ENCODE peak calls at places on chromosomes 4 and X, in four cellular contexts. S is upper lobe of left lung, R is endothelial cell of umbilical vein, B is suprapubic skin. Z is an unnamed sample. For H3K9me3, the result is how much of the 10 kb centered on the place peaks cover.

GRCh38 chrX:37332987-37333658 is 16.0 kb upstream of the PRRG1 start:
- DNase-seq in S (no peak), R (no peak), B (no peak), Z (no peak)

GRCh38 chr4:161320377-161320776 is 843.4 kb downstream of the FSTL5 start:
- DNase-seq in S (no peak), R (peak), B (no peak), Z (no peak)

GRCh38 chr4:186765138-186765537 is 41.5 kb upstream of the FAT1 start:
- DNase-seq in S (no peak), R (no peak), B (no peak), Z (no peak)

GRCh38 chr4:101155859-101156430 is 191.4 kb downstream of the PPP3CA start:
- DNase-seq in S (no peak), R (no peak), B (no peak), Z (no peak)

GRCh38 chr4:53346920-53347852 is 18.7 kb downstream of the SCFD2 start:
- DNase-seq in S (no peak), R (peak), B (no peak), Z (no peak)

GRCh38 chr4:105637409-105638258 is 70.9 kb downstream of the INTS12 start:
- DNase-seq in S (peak), R (peak), B (peak), Z (peak)

GRCh38 chr4:26727849-26728248 is 132.8 kb upstream of the STIM2 start:
- DNase-seq in S (no peak), R (no peak), B (no peak), Z (no peak)

GRCh38 chr4:184408021-184408710 is 66.2 kb downstream of the IRF2 start:
- DNase-seq in S (no peak), R (peak), B (no peak), Z (no peak)

GRCh38 chr4:145795535-145795934 is 115.6 kb downstream of the C4orf51 start:
- DNase-seq in S (no peak), R (no peak), B (no peak), Z (no peak)

GRCh38 chr4:185809517-185810071 is 2.4 kb downstream of the SORBS2 start:
- DNase-seq in S (no peak), R (no peak), B (no peak), Z (no peak)

GRCh38 chr4:112951362-112951962 is 98.0 kb upstream of the ANK2 start:
- DNase-seq in S (no peak), R (peak), B (no peak), Z (no peak)

GRCh38 chrX:27966492-27966891 is 14.8 kb downstream of the DCAF8L1 start:
- DNase-seq in S (no peak), R (peak), B (no peak), Z (no peak)

GRCh38 chr4:176422511-176422910 is 102.7 kb downstream of the SPCS3 start:
- DNase-seq in S (no peak), R (no peak), B (no peak), Z (no peak)

GRCh38 chrX:132489256-132490085 is 633 bp upstream of the MBNL3 start:
- DNase-seq in S (peak), R (peak), B (no peak), Z (peak)

GRCh38 chrX:141839856-141840255 is 1.7 kb downstream of the MAGEC3 start:
- DNase-seq in S (no peak), R (no peak), B (no peak), Z (no peak)

GRCh38 chrX:70664726-70665125 is 220.1 kb downstream of the DLG3 start:
- DNase-seq in S (no peak), R (peak), B (no peak), Z (no peak)

GRCh38 chr4:52100062-52100461 is 49.0 kb downstream of the SPATA18 start:
- DNase-seq in S (no peak), R (peak), B (no peak), Z (no peak)

GRCh38 chrX:46209768-46210167 is 335.5 kb downstream of the ZNF674 start:
- DNase-seq in S (no peak), R (no peak), B (no peak), Z (no peak)

GRCh38 chr4:7872264-7872771 is 67.3 kb downstream of the AFAP1 start:
- DNase-seq in S (no peak), R (no peak), B (no peak), Z (peak)

GRCh38 chr4:24559889-24560288 is 24.5 kb downstream of the DHX15 start:
- DNase-seq in S (no peak), R (no peak), B (no peak), Z (no peak)

GRCh38 chrX:49793686-49794085 is 35.4 kb upstream of the PAGE4 start:
- DNase-seq in S (no peak), R (no peak), B (no peak), Z (no peak)
- H3K9me3 ChIP-seq in S (under half), R (under half), B (under half), Z (under half)

GRCh38 chr4:82713856-82714255 is 84.7 kb downstream of the SCD5 start:
- DNase-seq in S (no peak), R (no peak), B (no peak), Z (no peak)
- TF ChIP-seq POLR2AphosphoS5 in S (no peak), R (no peak), B (no peak), Z (no peak)

DNA sequence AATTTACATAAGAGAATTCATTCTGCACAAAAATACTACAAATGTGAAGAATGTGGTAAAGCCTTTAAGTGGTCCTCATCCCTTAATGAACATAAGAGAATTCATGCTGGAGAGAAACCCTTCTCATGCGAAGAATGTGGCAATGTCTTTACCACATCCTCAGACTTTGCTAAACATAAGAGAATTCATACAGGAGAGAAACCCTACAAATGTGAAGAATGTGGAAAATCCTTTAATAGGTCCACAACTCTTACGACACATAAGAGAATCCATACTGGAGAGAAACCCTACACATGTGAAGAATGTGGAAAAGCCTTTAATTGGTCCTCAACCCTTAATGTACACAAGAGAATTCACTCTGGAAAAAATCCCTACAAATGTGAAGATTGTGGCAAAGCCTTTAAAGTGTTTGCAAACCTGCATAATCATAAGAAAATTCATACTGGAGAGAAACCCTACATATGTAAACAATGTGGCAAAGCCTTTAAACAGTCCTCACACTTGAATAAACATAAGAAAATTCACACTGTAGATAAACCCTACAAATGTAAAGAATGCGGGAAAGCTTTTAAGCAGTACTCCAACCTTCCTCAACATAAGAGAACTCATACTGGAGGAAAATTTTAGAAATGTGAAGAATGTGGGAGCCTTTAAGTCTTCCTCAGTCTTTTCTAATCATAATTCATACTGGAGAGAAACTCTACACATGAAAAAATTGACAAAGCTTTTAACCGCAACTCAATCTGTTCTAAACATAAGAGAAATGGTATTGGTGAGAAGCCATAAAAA is 37.4 kb downstream of the ZNF718 start:
- DNase-seq in S (no peak), R (no peak), B (no peak), Z (no peak)
- H3K9me3 ChIP-seq in S (half or more), R (under half), B (half or more), Z (half or more)

DNA sequence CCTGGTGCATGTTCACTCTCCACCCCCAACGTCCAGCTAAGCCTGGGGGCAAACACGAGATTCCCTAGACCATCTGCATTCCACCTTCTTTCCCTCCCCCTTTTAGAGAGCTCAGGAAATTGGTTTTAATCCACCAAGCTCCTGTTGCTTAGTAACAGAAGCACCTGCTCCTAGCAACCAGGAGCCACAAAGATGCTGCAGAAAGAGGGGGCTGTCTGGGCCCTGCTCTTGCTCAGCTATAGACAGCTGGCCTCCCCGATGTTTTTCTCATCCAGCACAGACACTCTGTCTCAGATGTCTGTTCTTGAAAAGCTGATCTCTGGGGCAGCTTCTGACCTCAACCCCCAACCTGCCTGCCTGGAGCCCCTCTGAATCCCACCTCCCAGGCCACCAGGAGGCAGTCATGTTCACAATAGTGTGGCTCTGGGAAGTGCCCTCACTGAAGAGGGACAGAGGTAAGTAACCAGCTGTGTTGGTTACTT is 71.5 kb downstream of the SLC16A2 start:
- DNase-seq in S (no peak), R (no peak), B (no peak), Z (no peak)
- TF ChIP-seq POLR2AphosphoS5 in S (no peak), R (no peak), B (no peak), Z (no peak)

DNA sequence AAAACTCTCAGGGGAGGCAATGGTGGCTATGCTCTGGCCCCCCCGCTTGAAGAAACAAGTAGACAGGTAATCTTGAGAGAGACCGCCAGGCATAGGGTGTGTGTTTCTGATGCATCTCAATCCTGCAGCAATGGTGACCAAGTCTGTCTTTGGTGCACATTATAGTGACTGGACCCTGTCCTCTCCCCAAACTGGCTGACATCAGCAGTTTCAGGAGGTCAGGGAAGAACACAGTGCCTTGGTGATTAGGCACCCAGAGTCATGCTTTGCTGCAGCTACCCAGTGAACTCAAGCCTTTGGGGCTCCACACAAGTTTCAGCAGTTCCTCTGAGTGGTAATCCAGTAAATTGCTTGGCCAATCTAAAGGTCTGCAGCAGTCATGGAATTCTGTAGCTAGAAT is 318.3 kb downstream of the SPIN4 start:
- DNase-seq in S (no peak), R (no peak), B (no peak), Z (no peak)
- H3K9me3 ChIP-seq in S (under half), R (under half), B (under half), Z (under half)

GRCh38 chr4:123397276-123398150 is 918 bp downstream of the SPRY1 start:
- DNase-seq in S (peak), R (peak), B (no peak), Z (peak)
- TF ChIP-seq POLR2AphosphoS5 in S (peak), R (peak), B (no peak), Z (no peak)

GRCh38 chrX:40007746-40008705 is 89.7 kb downstream of the BCOR start:
- DNase-seq in S (no peak), R (no peak), B (no peak), Z (no peak)

GRCh38 chrX:40009890-40010289 is 87.9 kb downstream of the BCOR start:
- DNase-seq in S (no peak), R (no peak), B (no peak), Z (no peak)

GRCh38 chrX:40008841-40009461 is 88.8 kb downstream of the BCOR start:
- DNase-seq in S (peak), R (no peak), B (peak), Z (peak)

GRCh38 chrX:40010550-40011364 is 87.0 kb downstream of the BCOR start:
- DNase-seq in S (no peak), R (no peak), B (no peak), Z (no peak)

GRCh38 chrX:40009462-40009851 is 88.3 kb downstream of the BCOR start:
- DNase-seq in S (no peak), R (no peak), B (no peak), Z (no peak)
- H3K9me3 ChIP-seq in S (under half), R (under half), B (under half), Z (under half)

GRCh38 chr4:79049840-79050520 is 110.7 kb upstream of the PAQR3 start:
- DNase-seq in S (no peak), R (no peak), B (no peak), Z (peak)
- TF ChIP-seq POLR2AphosphoS5 in S (no peak), R (no peak), B (no peak), Z (peak)

GRCh38 chrX:49075347-49075746 is 1.5 kb upstream of the PRAF2 start:
- DNase-seq in S (no peak), R (no peak), B (no peak), Z (no peak)
- H3K9me3 ChIP-seq in S (under half), R (under half), B (under half), Z (under half)

DNA sequence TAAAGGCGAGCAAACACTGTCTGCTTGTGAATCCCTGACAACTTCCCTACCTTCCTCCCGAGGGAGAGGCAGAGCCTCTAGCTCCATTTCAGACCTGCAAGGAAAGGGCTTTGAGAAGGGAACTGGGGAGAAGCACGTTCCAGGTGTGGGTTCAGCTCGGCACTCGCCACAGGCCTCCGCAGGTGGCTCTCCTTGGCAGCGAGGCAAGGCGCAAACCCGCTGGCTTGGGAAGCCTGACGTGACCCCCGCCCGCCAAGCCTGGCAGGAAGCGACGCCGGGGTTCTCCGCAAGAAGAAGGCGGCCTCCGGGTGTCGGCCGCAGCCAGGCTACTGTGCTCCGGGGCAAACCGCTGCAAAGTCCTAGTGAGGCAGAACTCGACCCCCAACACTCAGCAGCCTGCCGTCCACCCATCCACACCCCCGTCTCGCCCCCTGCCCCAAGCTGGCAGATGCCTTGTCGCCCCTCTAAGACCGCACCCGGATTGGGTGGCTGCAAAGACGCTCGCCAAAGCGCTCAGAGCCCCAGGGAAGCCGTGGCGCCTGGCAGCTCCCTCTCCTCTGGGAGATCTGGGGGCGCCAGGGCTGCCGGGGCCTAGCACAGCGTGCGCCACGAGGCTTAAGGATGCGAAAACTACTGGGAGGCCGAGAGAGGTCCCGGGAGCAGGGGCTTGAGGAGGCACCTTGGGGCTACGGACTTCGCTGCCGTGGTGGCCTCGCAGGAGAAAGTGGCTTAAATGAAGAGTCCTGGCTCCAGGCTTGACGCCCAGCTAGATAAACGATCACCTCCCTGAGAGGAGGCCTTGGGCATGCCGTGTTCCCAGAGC is 21.8 kb downstream of the NKX3-2 start:
- DNase-seq in S (no peak), R (no peak), B (no peak), Z (no peak)
- TF ChIP-seq POLR2AphosphoS5 in S (no peak), R (no peak), B (no peak), Z (no peak)

Z was measured in sigmoid colon.